ENCODE peak calls at places on chromosome 16, in four cellular contexts. N, S, U and G are unnamed samples.

GRCh38 chr16:3187798-3188674 is at the start of gene OR1F1:
- DNase-seq in N (peak), S (peak), U (peak), G (peak)

GRCh38 chr16:68676113-68676860 is 31.2 kb downstream of the CDH3 start:
- DNase-seq in N (no peak), S (no peak), U (no peak), G (no peak)

GRCh38 chr16:77836801-77837200 is 48.4 kb downstream of the VAT1L start:
- DNase-seq in N (no peak), S (no peak), U (no peak), G (no peak)

GRCh38 chr16:73232555-73233422 is 184.9 kb upstream of the ZFHX3 start:
- DNase-seq in N (peak), S (peak), U (no peak), G (peak)

GRCh38 chr16:77841275-77841640 is 52.9 kb downstream of the VAT1L start:
- DNase-seq in N (no peak), S (no peak), U (no peak), G (no peak)

GRCh38 chr16:15900357-15900756 is 12.0 kb upstream of the CEP20 start:
- DNase-seq in N (no peak), S (no peak), U (no peak), G (no peak)

GRCh38 chr16:12425134-12425941 is 378.3 kb downstream of the CPPED1 start:
- DNase-seq in N (no peak), S (no peak), U (no peak), G (peak)

GRCh38 chr16:83968483-83968865 is 430 bp downstream of the NECAB2 start:
- DNase-seq in N (no peak), S (no peak), U (no peak), G (no peak)

DNA sequence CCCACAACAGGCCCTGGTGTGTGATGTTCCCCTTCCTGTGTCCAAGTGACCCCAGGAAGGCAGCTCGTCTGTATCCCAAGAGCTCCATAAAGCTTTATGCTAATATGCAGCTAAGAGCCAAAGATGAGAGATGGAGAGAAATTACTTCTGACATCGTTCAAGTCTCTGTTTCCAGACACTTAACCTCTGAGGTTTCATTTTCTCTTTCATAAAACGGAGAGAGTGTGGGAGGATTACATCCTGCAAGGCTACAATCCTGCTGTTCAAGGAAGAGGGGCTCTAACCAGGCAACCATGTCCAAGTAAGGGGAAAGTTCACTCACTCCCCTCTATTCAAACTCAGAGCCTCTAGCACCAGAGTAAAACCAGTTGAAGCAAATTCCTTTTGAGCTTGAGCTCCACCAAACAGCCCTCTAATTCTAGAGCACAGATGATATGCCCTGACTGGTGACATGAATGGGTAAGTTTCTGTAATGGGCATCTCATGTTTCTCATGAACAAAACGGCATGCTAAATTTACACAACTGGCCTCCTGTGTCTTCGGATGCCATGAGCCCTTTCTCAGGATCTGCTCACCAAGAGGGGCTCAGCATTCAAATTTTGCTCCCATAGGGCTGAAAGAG is 397.4 kb downstream of the NPIPA8 start:
- DNase-seq in N (no peak), S (no peak), U (no peak), G (no peak)
- H3K56ac ChIP-seq in N (no peak), S (no peak), U (no peak), G (no peak)

GRCh38 chr16:9965079-9965478 is 217.1 kb downstream of the GRIN2A start:
- DNase-seq in N (no peak), S (no peak), U (no peak), G (no peak)

GRCh38 chr16:9969580-9969979 is 212.6 kb downstream of the GRIN2A start:
- DNase-seq in N (no peak), S (no peak), U (no peak), G (peak)

GRCh38 chr16:9971907-9972306 is 210.3 kb downstream of the GRIN2A start:
- DNase-seq in N (no peak), S (peak), U (no peak), G (no peak)

GRCh38 chr16:9966569-9967157 is 215.6 kb downstream of the GRIN2A start:
- DNase-seq in N (no peak), S (no peak), U (no peak), G (peak)

GRCh38 chr16:9970796-9971195 is 211.4 kb downstream of the GRIN2A start:
- DNase-seq in N (no peak), S (no peak), U (no peak), G (no peak)
- H3K56ac ChIP-seq in N (no peak), S (no peak), U (no peak), G (no peak)

DNA sequence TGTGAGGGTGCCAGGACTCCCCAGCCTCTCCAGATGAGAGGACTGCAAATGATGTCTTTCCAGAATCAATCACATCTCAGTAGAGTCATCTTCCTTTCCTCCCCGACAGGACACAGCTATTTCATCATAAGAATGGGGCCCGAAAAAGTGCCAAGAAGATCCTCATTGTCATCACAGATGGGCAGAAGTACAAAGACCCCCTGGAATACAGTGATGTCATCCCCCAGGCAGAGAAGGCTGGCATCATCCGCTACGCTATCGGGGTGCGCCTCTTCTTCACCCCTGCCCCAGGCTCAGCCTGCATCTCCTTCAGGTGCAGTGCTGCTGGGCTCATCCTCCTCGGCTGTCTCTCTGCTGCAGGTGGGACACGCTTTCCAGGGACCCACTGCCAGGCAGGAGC is 14.3 kb downstream of the ITGAD start:
- DNase-seq in N (no peak), S (no peak), U (no peak), G (no peak)
- H3K56ac ChIP-seq in N (no peak), S (no peak), U (no peak), G (no peak)

GRCh38 chr16:10663146-10663545 is 31.6 kb downstream of the TEKT5 start:
- DNase-seq in N (no peak), S (no peak), U (no peak), G (no peak)

GRCh38 chr16:10662212-10662611 is 32.5 kb downstream of the TEKT5 start:
- DNase-seq in N (no peak), S (no peak), U (no peak), G (no peak)

GRCh38 chr16:10661737-10662136 is 33.0 kb downstream of the TEKT5 start:
- DNase-seq in N (no peak), S (no peak), U (no peak), G (no peak)

GRCh38 chr16:10658943-10659342 is 35.8 kb downstream of the TEKT5 start:
- DNase-seq in N (no peak), S (no peak), U (no peak), G (no peak)

GRCh38 chr16:10661236-10661635 is 33.5 kb downstream of the TEKT5 start:
- DNase-seq in N (no peak), S (no peak), U (no peak), G (no peak)
- H3K56ac ChIP-seq in N (no peak), S (no peak), U (no peak), G (no peak)

GRCh38 chr16:81891734-81892364 is 112.8 kb downstream of the PLCG2 start:
- DNase-seq in N (no peak), S (no peak), U (no peak), G (no peak)
- H3K56ac ChIP-seq in N (no peak), S (no peak), U (no peak), G (no peak)

GRCh38 chr16:55147401-55147800 is 176.6 kb upstream of the IRX6 start:
- DNase-seq in N (no peak), S (no peak), U (no peak), G (no peak)

GRCh38 chr16:55146939-55147338 is 177.1 kb upstream of the IRX6 start:
- DNase-seq in N (no peak), S (no peak), U (no peak), G (no peak)

GRCh38 chr16:55142405-55142804 is 181.6 kb upstream of the IRX6 start:
- DNase-seq in N (no peak), S (no peak), U (no peak), G (no peak)

GRCh38 chr16:55145771-55146603 is 178.0 kb upstream of the IRX6 start:
- DNase-seq in N (no peak), S (no peak), U (no peak), G (no peak)

DNA sequence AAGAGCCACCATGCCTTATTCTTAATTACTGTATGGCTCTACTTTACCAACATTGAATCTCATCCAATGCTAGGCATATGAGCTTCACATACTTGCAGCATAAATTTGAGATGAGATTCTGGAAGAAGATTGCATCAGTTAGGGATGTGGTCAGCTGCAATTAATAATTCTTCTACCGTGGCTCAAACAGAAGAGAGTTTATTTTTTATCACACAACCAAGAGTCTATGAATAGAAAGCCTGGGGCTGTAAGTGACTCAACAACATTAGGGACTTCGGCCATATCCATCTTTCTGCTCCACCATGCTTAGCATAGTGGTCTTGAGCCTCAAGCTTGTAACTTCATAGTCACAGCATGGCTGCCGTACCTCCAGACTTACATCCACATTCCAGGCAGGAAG is 179.3 kb upstream of the IRX6 start:
- DNase-seq in N (no peak), S (no peak), U (no peak), G (no peak)
- H3K56ac ChIP-seq in N (no peak), S (no peak), U (no peak), G (no peak)